ENCODE peak calls at places on chromosomes 1 and 21, in four cellular contexts. A, O, L and H are unnamed samples.

GRCh38 chr1:154730251-154730650 is 122.3 kb upstream of the ADAR start:
- DNase-seq in A (no peak), O (no peak), L (no peak), H (peak)

GRCh38 chr1:147625274-147625986 is 44.9 kb downstream of the ACP6 start:
- DNase-seq in A (no peak), O (no peak), L (peak), H (no peak)

GRCh38 chr1:180898441-180899219 is 14.1 kb upstream of the KIAA1614 start:
- DNase-seq in A (no peak), O (peak), L (no peak), H (no peak)

GRCh38 chr1:219518168-219518905 is 94.6 kb downstream of the ZC3H11B start:
- DNase-seq in A (no peak), O (no peak), L (no peak), H (peak)

GRCh38 chr21:37264808-37265207 is 2.3 kb downstream of the VPS26C start:
- DNase-seq in A (no peak), O (no peak), L (no peak), H (no peak)

GRCh38 chr1:1617925-1618324 is 2.6 kb downstream of the MIB2 start:
- DNase-seq in A (no peak), O (no peak), L (no peak), H (no peak)

GRCh38 chr1:27018316-27018715 is 5.7 kb upstream of the TENT5B start:
- DNase-seq in A (no peak), O (no peak), L (no peak), H (no peak)

GRCh38 chr1:15797614-15798390 is 9.6 kb downstream of the UQCRHL start:
- DNase-seq in A (no peak), O (no peak), L (no peak), H (peak)

GRCh38 chr1:154960446-154961136 is 991 bp downstream of the PYGO2 start:
- DNase-seq in A (no peak), O (no peak), L (no peak), H (no peak)

GRCh38 chr1:64595871-64596515 is 126.1 kb downstream of the CACHD1 start:
- DNase-seq in A (no peak), O (no peak), L (peak), H (peak)

GRCh38 chr1:184298321-184299052 is 88.3 kb upstream of the C1orf21 start:
- DNase-seq in A (no peak), O (no peak), L (no peak), H (no peak)

GRCh38 chr1:115229016-115229415 is 109.0 kb downstream of the NGF start:
- DNase-seq in A (no peak), O (no peak), L (no peak), H (no peak)

GRCh38 chr1:64405833-64406232 is 64.1 kb upstream of the CACHD1 start:
- DNase-seq in A (no peak), O (no peak), L (no peak), H (no peak)

GRCh38 chr1:64398937-64399336 is 71.0 kb upstream of the CACHD1 start:
- DNase-seq in A (no peak), O (no peak), L (no peak), H (no peak)

GRCh38 chr1:230074270-230074669 is 7.2 kb downstream of the GALNT2 start:
- DNase-seq in A (no peak), O (peak), L (no peak), H (no peak)

DNA sequence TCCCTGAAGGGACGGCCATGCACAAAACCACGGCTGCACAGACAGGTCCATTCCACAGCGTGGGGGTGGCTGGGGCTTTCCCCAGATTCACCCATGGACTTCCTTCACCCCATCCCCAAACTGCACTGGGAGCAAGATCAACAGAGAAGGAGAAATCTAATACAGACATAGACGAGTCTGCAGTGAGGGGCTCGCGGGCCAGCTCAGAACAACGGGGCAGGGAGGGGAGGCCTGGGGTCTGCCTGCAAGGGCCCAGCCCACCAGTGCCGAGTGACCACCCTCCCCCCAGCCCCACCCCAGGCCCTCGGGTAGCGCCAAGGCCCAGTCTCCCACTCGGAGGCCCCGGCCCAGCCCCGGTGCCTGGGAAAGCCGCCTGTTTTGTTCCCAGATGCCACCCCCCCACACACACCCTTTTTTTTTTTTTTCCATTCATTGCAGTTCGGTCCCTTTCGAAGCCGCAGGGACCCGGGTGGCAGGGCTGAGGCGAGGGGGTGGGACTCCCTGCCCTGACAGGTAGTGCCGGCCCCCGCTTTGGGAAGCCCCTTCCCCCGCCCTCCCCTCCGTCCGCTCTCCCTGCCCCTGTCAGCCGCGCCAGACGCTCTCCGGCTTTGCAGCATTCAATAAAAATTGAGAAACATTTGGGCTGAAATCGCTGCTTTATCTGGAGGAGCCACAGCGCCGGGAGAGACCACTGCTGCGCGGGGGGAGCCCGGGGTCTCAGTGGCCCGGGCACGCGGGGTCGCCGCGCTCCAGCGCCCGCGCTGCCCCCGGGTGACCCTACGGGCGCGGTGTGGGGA is 550 bp upstream of the EPHB2 start:
- DNase-seq in A (no peak), O (peak), L (no peak), H (peak)
- TF ChIP-seq MAX in A (no peak), O (no peak), L (no peak), H (no peak)

GRCh38 chr1:12478612-12478985 is 139.4 kb downstream of the DHRS3 start:
- DNase-seq in A (peak), O (no peak), L (no peak), H (no peak)
- TF ChIP-seq RNF2 in A (no peak), O (no peak), L (no peak), H (no peak)

GRCh38 chr1:51962486-51963356 is 27.8 kb downstream of the RAB3B start:
- DNase-seq in A (no peak), O (no peak), L (no peak), H (no peak)
- TF ChIP-seq MAX in A (no peak), O (no peak), L (no peak), H (no peak)

GRCh38 chr1:81232505-81232904 is 568.2 kb upstream of the ADGRL2 start:
- DNase-seq in A (no peak), O (no peak), L (no peak), H (no peak)
- TF ChIP-seq RNF2 in A (no peak), O (no peak), L (no peak), H (no peak)

GRCh38 chr1:204493882-204494280 is 724 bp downstream of the PIK3C2B start:
- DNase-seq in A (peak), O (no peak), L (peak), H (peak)

GRCh38 chr1:204494281-204495077 is at the start of gene PIK3C2B:
- DNase-seq in A (peak), O (peak), L (peak), H (peak)

GRCh38 chr1:204495078-204495753 is 611 bp upstream of the PIK3C2B start:
- DNase-seq in A (no peak), O (no peak), L (no peak), H (no peak)

GRCh38 chr1:204491653-204492052 is 3.0 kb downstream of the PIK3C2B start:
- DNase-seq in A (no peak), O (no peak), L (no peak), H (no peak)

GRCh38 chr1:204493145-204493881 is 1.3 kb downstream of the PIK3C2B start:
- DNase-seq in A (no peak), O (peak), L (peak), H (peak)
- TF ChIP-seq MAX in A (no peak), O (no peak), L (no peak), H (no peak)

GRCh38 chr1:85327759-85328158 is 51.3 kb upstream of the BCL10 start:
- DNase-seq in A (no peak), O (no peak), L (peak), H (no peak)

GRCh38 chr1:85328713-85329376 is 52.4 kb upstream of the BCL10 start:
- DNase-seq in A (no peak), O (no peak), L (peak), H (peak)

GRCh38 chr1:85330711-85331290 is 54.4 kb upstream of the BCL10 start:
- DNase-seq in A (no peak), O (no peak), L (no peak), H (no peak)

GRCh38 chr1:85332575-85332974 is 56.1 kb upstream of the BCL10 start:
- DNase-seq in A (no peak), O (no peak), L (no peak), H (no peak)

DNA sequence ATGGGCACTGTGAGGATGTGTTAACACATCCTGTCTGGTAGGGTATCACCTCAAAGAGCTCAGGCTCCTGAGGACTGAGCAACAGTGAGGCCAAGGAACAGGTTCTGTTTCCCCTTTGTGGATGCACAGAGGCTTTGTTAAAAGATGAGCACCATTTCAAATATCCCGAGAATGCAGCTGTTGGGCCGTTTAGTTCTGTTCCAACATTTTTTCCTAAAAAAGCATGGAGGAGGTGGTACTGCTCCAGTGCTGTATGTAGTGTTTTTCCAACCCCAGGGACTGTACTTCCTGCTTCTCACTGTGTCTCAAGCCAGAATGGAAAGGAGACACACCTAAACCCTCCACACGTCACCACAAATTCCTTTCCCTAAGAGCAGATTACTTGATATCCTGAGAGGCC is 53.8 kb upstream of the BCL10 start:
- DNase-seq in A (no peak), O (no peak), L (peak), H (peak)
- TF ChIP-seq RNF2 in A (no peak), O (no peak), L (no peak), H (no peak)

GRCh38 chr1:192862271-192862670 is 53.4 kb downstream of the RGS2 start:
- DNase-seq in A (no peak), O (no peak), L (no peak), H (no peak)
- TF ChIP-seq MAX in A (no peak), O (no peak), L (no peak), H (no peak)

DNA sequence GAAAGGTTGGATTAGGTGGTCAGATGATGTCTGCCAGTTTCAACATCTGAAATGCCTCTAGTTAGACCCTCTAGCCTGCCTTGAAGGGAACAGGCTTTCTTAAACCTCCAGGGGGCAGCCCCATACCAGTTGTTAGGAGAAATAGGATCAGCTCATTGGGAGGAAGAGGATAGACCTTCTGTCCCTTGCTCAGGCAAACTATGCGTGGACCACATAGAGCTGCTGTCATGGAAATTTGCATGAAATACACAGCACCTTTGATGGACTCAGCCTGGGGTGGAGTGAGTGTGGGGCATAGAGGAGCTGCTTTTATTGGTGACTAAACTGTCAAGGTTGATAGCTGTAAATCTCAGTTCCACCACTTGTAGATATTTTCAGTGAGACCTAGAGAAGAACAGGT is 38.4 kb upstream of the SPAG17 start:
- DNase-seq in A (no peak), O (peak), L (peak), H (no peak)
- TF ChIP-seq RNF2 in A (no peak), O (no peak), L (no peak), H (no peak)